ENCODE peak calls at places on chromosome X, in five cellular contexts. One of them, this sample, is unnamed.

GRCh38 chrX:54452920-54453319 is 12.7 kb downstream of the TSR2 start:
- DNase-seq in HCT116: no peak
- DNase-seq in HepG2: peak; percentile 27
- DNase-seq in GM12878: no peak
- DNase-seq in SK-N-SH: peak; percentile 63
- DNase-seq in this sample: peak; percentile 12

GRCh38 chrX:13763489-13763888 is 28.9 kb downstream of the OFD1 start:
- DNase-seq in HepG2: no peak
- DNase-seq in SK-N-SH: no peak
- DNase-seq in HCT116: no peak
- DNase-seq in GM12878: no peak
- DNase-seq in this sample: no peak

GRCh38 chrX:48045410-48046311 is 25.8 kb downstream of the ZNF630 start:
- DNase-seq in HCT116: peak; percentile 44
- DNase-seq in HepG2: peak; percentile 7
- DNase-seq in SK-N-SH: no peak
- DNase-seq in GM12878: no peak
- DNase-seq in this sample: no peak

GRCh38 chrX:28586891-28587635 is at the start of gene IL1RAPL1:
- DNase-seq in HCT116: no peak
- DNase-seq in SK-N-SH: no peak
- DNase-seq in GM12878: no peak
- DNase-seq in HepG2: no peak
- DNase-seq in this sample: peak; percentile 16

GRCh38 chrX:145609951-145610511 is 207.6 kb upstream of the SLITRK2 start:
- DNase-seq in HepG2: no peak
- DNase-seq in GM12878: no peak
- DNase-seq in SK-N-SH: no peak
- DNase-seq in HCT116: no peak
- DNase-seq in this sample: no peak

GRCh38 chrX:28802625-28803024 is 215.4 kb downstream of the IL1RAPL1 start:
- DNase-seq in HCT116: no peak
- DNase-seq in HepG2: no peak
- DNase-seq in GM12878: no peak
- DNase-seq in SK-N-SH: no peak
- DNase-seq in this sample: no peak

GRCh38 chrX:119735467-119735866 is 22.9 kb upstream of the SOWAHD start:
- DNase-seq in SK-N-SH: peak; percentile 40
- DNase-seq in HCT116: no peak
- DNase-seq in HepG2: no peak
- DNase-seq in GM12878: no peak
- DNase-seq in this sample: no peak

GRCh38 chrX:68594769-68595168 is 52.7 kb upstream of the STARD8 start:
- DNase-seq in HCT116: no peak
- DNase-seq in GM12878: no peak
- DNase-seq in SK-N-SH: no peak
- DNase-seq in HepG2: no peak
- DNase-seq in this sample: no peak

GRCh38 chrX:7216981-7217587 is 69.1 kb upstream of the PUDP start:
- DNase-seq in SK-N-SH: no peak
- DNase-seq in HCT116: no peak
- DNase-seq in HepG2: no peak
- DNase-seq in GM12878: no peak
- DNase-seq in this sample: no peak

GRCh38 chrX:115332832-115333231 is 43.3 kb downstream of the LUZP4 start:
- DNase-seq in HCT116: no peak
- DNase-seq in GM12878: no peak
- DNase-seq in HepG2: no peak
- DNase-seq in SK-N-SH: no peak
- DNase-seq in this sample: no peak

GRCh38 chrX:42948723-42949122 is 170.8 kb upstream of the PPP1R2C start:
- DNase-seq in HepG2: no peak
- DNase-seq in HCT116: no peak
- DNase-seq in SK-N-SH: no peak
- DNase-seq in GM12878: no peak
- DNase-seq in this sample: no peak

GRCh38 chrX:20595928-20596550 is 329.3 kb upstream of the RPS6KA3 start:
- DNase-seq in SK-N-SH: no peak
- DNase-seq in GM12878: no peak
- DNase-seq in HepG2: no peak
- DNase-seq in HCT116: no peak
- DNase-seq in this sample: no peak

GRCh38 chrX:48472225-48472624 is 2.2 kb upstream of the SLC38A5 start:
- DNase-seq in HCT116: no peak
- DNase-seq in HepG2: no peak
- DNase-seq in SK-N-SH: peak; percentile 11
- DNase-seq in GM12878: no peak
- DNase-seq in this sample: no peak

GRCh38 chrX:10243056-10243455 is 86.3 kb downstream of the CLCN4 start:
- DNase-seq in HCT116: no peak
- DNase-seq in GM12878: no peak
- DNase-seq in HepG2: no peak
- DNase-seq in SK-N-SH: no peak
- DNase-seq in this sample: no peak

GRCh38 chrX:70219938-70220764 is 14.3 kb upstream of the AWAT1 start:
- DNase-seq in HepG2: peak; percentile 80
- DNase-seq in HCT116: peak; percentile 50
- DNase-seq in SK-N-SH: no peak
- DNase-seq in GM12878: no peak
- DNase-seq in this sample: peak; percentile 65

GRCh38 chrX:136847874-136848273 is 32.7 kb downstream of the RBMX start:
- DNase-seq in HepG2: no peak
- DNase-seq in SK-N-SH: no peak
- DNase-seq in GM12878: no peak
- DNase-seq in HCT116: no peak
- DNase-seq in this sample: no peak

GRCh38 chrX:115189110-115189509 is at the start of gene RBMXL3:
- DNase-seq in GM12878: no peak
- DNase-seq in HepG2: no peak
- DNase-seq in SK-N-SH: no peak
- DNase-seq in HCT116: no peak
- DNase-seq in this sample: no peak

GRCh38 chrX:143571521-143571920 is 54.2 kb upstream of the SPANXN3 start:
- DNase-seq in GM12878: no peak
- DNase-seq in SK-N-SH: no peak
- DNase-seq in HepG2: no peak
- DNase-seq in HCT116: no peak
- DNase-seq in this sample: no peak

GRCh38 chrX:72576161-72576896 is 3.7 kb upstream of the HDAC8 start:
- DNase-seq in HepG2: peak; percentile 1
- DNase-seq in HCT116: no peak
- DNase-seq in SK-N-SH: no peak
- DNase-seq in GM12878: no peak
- DNase-seq in this sample: no peak

GRCh38 chrX:55007633-55008032 is 7.5 kb downstream of the APEX2 start:
- DNase-seq in SK-N-SH: no peak
- DNase-seq in GM12878: no peak
- DNase-seq in HepG2: peak; percentile 73
- DNase-seq in HCT116: no peak
- DNase-seq in this sample: no peak

GRCh38 chrX:149074429-149074828 is 430.7 kb downstream of the IDS start:
- DNase-seq in GM12878: peak; percentile 7
- DNase-seq in HCT116: no peak
- DNase-seq in HepG2: no peak
- DNase-seq in SK-N-SH: no peak
- DNase-seq in this sample: no peak

GRCh38 chrX:21373637-21374162 is 518 bp upstream of the CNKSR2 start:
- DNase-seq in SK-N-SH: no peak
- DNase-seq in GM12878: no peak
- DNase-seq in HepG2: no peak
- DNase-seq in HCT116: no peak
- DNase-seq in this sample: no peak

GRCh38 chrX:57156397-57157049 is 19.3 kb upstream of the SPIN2A start:
- DNase-seq in SK-N-SH: no peak
- DNase-seq in GM12878: no peak
- DNase-seq in HepG2: peak; percentile 50
- DNase-seq in HCT116: peak; percentile 13
- DNase-seq in this sample: peak; percentile 18

GRCh38 chrX:386239-386767 is 404 bp downstream of the PPP2R3B start:
- DNase-seq in HepG2: no peak
- DNase-seq in GM12878: no peak
- DNase-seq in SK-N-SH: no peak
- DNase-seq in HCT116: no peak
- DNase-seq in this sample: no peak

GRCh38 chrX:13685126-13685763 is 3.7 kb upstream of the RAB9A start:
- DNase-seq in HCT116: no peak
- DNase-seq in HepG2: no peak
- DNase-seq in SK-N-SH: no peak
- DNase-seq in GM12878: no peak
- DNase-seq in this sample: no peak

GRCh38 chrX:31497086-31497485 is 425.2 kb upstream of the FTHL17 start:
- DNase-seq in GM12878: no peak
- DNase-seq in HCT116: no peak
- DNase-seq in HepG2: no peak
- DNase-seq in SK-N-SH: no peak
- DNase-seq in this sample: no peak

GRCh38 chrX:14027031-14027430 is 2.7 kb downstream of the GEMIN8 start:
- DNase-seq in HepG2: no peak
- DNase-seq in HCT116: no peak
- DNase-seq in SK-N-SH: no peak
- DNase-seq in GM12878: no peak
- DNase-seq in this sample: no peak

DNA sequence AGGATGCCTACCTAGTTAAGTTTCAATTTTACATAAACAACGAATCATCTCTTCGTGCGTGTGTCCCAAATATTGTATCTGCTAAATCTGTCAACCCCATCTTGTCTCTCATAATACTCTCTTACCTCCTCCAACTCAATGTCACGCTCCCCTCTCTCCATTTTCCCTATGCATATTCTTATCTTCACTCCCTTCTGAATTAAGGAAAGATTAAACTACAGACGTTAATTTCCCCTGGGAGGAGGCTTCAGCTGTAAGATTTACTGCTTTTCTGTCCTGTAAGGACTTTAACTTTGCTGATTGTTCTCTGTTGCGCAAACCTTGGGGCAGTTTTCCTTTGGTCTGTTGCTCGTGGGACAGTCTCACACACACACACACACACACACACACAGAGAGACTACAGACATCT is 458 bp upstream of the ABCB7 start:
- DNase-seq in SK-N-SH: peak; percentile 26
- DNase-seq in HCT116: no peak
- DNase-seq in HepG2: no peak
- DNase-seq in GM12878: no peak
- DNase-seq in this sample: no peak
- TF ChIP-seq JUND in SK-N-SH: no peak
- TF ChIP-seq JUND in HCT116: no peak
- TF ChIP-seq JUND in HepG2: no peak
- TF ChIP-seq JUND in GM12878: no peak
- TF ChIP-seq JUND in this sample: no peak

GRCh38 chrX:11429543-11430085 is 136.4 kb downstream of the AMELX start:
- DNase-seq in GM12878: no peak
- DNase-seq in HepG2: no peak
- DNase-seq in SK-N-SH: no peak
- DNase-seq in HCT116: no peak
- DNase-seq in this sample: no peak
- TF ChIP-seq JUND in GM12878: no peak
- TF ChIP-seq JUND in HepG2: no peak
- TF ChIP-seq JUND in SK-N-SH: no peak
- TF ChIP-seq JUND in HCT116: no peak
- TF ChIP-seq JUND in this sample: no peak

DNA sequence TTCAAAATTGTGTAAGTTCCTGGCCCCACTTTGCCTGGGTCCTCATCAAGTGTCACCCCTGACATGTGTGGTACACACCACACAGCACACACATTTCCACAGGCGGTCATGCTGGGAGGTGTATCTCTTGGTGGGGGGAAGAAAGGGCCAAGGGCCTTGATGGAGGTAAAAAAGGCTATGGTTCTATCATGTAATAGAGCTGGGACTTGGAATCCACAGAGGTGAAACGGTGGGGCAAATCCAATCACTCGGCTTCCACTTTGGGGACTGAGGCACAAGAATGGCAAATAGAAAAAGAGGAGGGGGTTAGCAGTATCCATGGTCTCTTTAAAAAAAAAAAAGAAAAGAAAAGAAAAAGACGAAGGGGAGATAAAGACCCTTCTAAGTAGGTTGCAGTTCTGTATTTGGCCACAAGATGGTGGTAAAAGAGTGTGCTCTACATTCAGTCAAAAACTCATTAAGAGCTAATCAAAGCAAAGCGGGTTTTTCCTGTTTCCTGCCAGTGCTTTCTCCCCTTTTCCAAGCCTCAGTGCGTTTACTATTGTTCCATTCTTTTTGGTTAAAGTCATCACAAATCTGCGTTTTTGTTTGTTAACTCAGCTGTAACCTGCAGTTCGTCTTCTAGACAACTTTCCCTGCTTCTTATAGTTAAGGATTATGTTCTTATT is 37.0 kb upstream of the ATP6AP2 start:
- DNase-seq in HCT116: peak; percentile 33
- DNase-seq in GM12878: peak; percentile 33
- DNase-seq in HepG2: peak; percentile 19
- DNase-seq in SK-N-SH: peak; percentile 40
- DNase-seq in this sample: no peak
- TF ChIP-seq JUND in HCT116: no peak
- TF ChIP-seq JUND in GM12878: no peak
- TF ChIP-seq JUND in HepG2: no peak
- TF ChIP-seq JUND in SK-N-SH: no peak
- TF ChIP-seq JUND in this sample: no peak

GRCh38 chrX:123184858-123185251 is 777 bp downstream of the GRIA3 start:
- DNase-seq in GM12878: no peak
- DNase-seq in SK-N-SH: peak; percentile 51
- DNase-seq in HepG2: no peak
- DNase-seq in HCT116: no peak
- DNase-seq in this sample: no peak
- TF ChIP-seq JUND in GM12878: no peak
- TF ChIP-seq JUND in SK-N-SH: no peak
- TF ChIP-seq JUND in HepG2: no peak
- TF ChIP-seq JUND in HCT116: no peak
- TF ChIP-seq JUND in this sample: no peak

GRCh38 chrX:46648660-46649059 is 75.1 kb downstream of the CHST7 start:
- DNase-seq in HCT116: no peak
- DNase-seq in HepG2: no peak
- DNase-seq in GM12878: no peak
- DNase-seq in SK-N-SH: no peak
- DNase-seq in this sample: no peak

GRCh38 chrX:46649421-46650260 is 76.1 kb downstream of the CHST7 start:
- DNase-seq in HCT116: no peak
- DNase-seq in GM12878: no peak
- DNase-seq in SK-N-SH: peak; percentile 52
- DNase-seq in HepG2: no peak
- DNase-seq in this sample: no peak

GRCh38 chrX:46653482-46653881 is 79.9 kb downstream of the CHST7 start:
- DNase-seq in SK-N-SH: peak; percentile 34
- DNase-seq in HCT116: no peak
- DNase-seq in GM12878: no peak
- DNase-seq in HepG2: peak; percentile 3
- DNase-seq in this sample: peak; percentile 47
- TF ChIP-seq JUND in SK-N-SH: no peak
- TF ChIP-seq JUND in HCT116: no peak
- TF ChIP-seq JUND in GM12878: no peak
- TF ChIP-seq JUND in HepG2: no peak
- TF ChIP-seq JUND in this sample: no peak

This sample was measured in T47D.